ENCODE peak calls at places on chromosomes 1 and 21, in ten cellular contexts. Q, I, L, F, W, N, A, D, J and B are unnamed samples. For H3K4me1, the result is how much of the 10 kb centered on the place peaks cover.

GRCh38 chr1:67791261-67791660 is 42.0 kb downstream of the GNG12 start:
- DNase-seq in L (no peak), I (no peak), J (no peak), F (no peak), N (no peak), D (no peak), A (peak), W (no peak), Q (no peak), B (no peak)

GRCh38 chr1:236168716-236169429 is 26.5 kb downstream of the GPR137B start:
- DNase-seq in F (no peak), N (peak), W (peak), D (no peak), J (peak), A (peak), I (no peak), L (peak), Q (no peak), B (peak)

GRCh38 chr21:31075844-31076243 is 37.6 kb upstream of the KRTAP19-8 start:
- DNase-seq in F (no peak), D (no peak), Q (no peak), J (no peak), A (no peak), W (no peak), N (no peak), I (no peak), L (no peak), B (no peak)

GRCh38 chr1:238177960-238178359 is 287.2 kb upstream of the ZP4 start:
- DNase-seq in Q (no peak), A (no peak), J (no peak), W (no peak), D (no peak), L (no peak), I (peak), N (no peak), F (no peak), B (no peak)

GRCh38 chr1:208272311-208272710 is 28.1 kb upstream of the PLXNA2 start:
- DNase-seq in Q (no peak), J (no peak), D (no peak), F (no peak), L (no peak), W (no peak), N (no peak), A (no peak), I (peak), B (no peak)

GRCh38 chr1:220217383-220217988 is 54.8 kb downstream of the RAB3GAP2 start:
- DNase-seq in A (no peak), J (no peak), W (no peak), L (no peak), N (peak), Q (no peak), I (peak), F (no peak), D (no peak), B (no peak)

GRCh38 chr21:41863439-41863740 is 15.8 kb downstream of the PRDM15 start:
- DNase-seq in D (no peak), N (no peak), F (no peak), I (no peak), A (no peak), L (no peak), J (no peak), W (no peak), Q (no peak), B (no peak)

GRCh38 chr1:168135982-168136708 is 585 bp downstream of the GPR161 start:
- DNase-seq in F (peak), L (peak), N (peak), D (no peak), A (peak), J (peak), Q (no peak), W (peak), I (peak), B (peak)

GRCh38 chr1:116433283-116434257 is 60.5 kb downstream of the ATP1A1 start:
- DNase-seq in L (no peak), D (peak), N (no peak), W (peak), J (no peak), Q (no peak), I (no peak), A (peak), F (peak), B (peak)

GRCh38 chr1:48202030-48202752 is 20.3 kb upstream of the SLC5A9 start:
- DNase-seq in N (peak), A (peak), L (peak), Q (peak), W (peak), F (peak), J (peak), I (peak), D (peak), B (peak)

GRCh38 chr1:186272486-186272885 is 102.6 kb downstream of the TPR start:
- DNase-seq in J (no peak), F (no peak), N (no peak), D (no peak), Q (no peak), W (no peak), L (no peak), A (no peak), I (no peak), B (no peak)

GRCh38 chr1:182602945-182603645 is 1.1 kb downstream of the RGS16 start:
- DNase-seq in N (no peak), D (no peak), W (no peak), Q (no peak), A (no peak), J (no peak), L (peak), F (no peak), I (no peak), B (no peak)

GRCh38 chr1:227796359-227796915 is 19.0 kb upstream of the PRSS38 start:
- DNase-seq in D (no peak), N (no peak), W (no peak), L (no peak), J (no peak), F (peak), Q (no peak), I (no peak), A (no peak), B (no peak)

GRCh38 chr1:85473390-85473789 is 8.4 kb upstream of the DDAH1 start:
- DNase-seq in Q (no peak), N (peak), F (no peak), A (peak), J (no peak), W (no peak), D (no peak), I (no peak), L (no peak), B (no peak)

GRCh38 chr1:63920154-63921117 is 146.6 kb downstream of the ROR1 start:
- DNase-seq in Q (no peak), I (peak), L (no peak), J (no peak), A (peak), F (no peak), D (no peak), W (no peak), N (peak), B (no peak)

GRCh38 chr1:94723899-94724298 is 96.3 kb upstream of the SLC44A3 start:
- DNase-seq in L (no peak), A (peak), F (no peak), Q (no peak), N (no peak), D (no peak), W (no peak), I (no peak), J (no peak), B (no peak)

GRCh38 chr1:205590777-205591513 is 40.9 kb downstream of the ELK4 start:
- DNase-seq in Q (no peak), L (no peak), A (no peak), J (no peak), F (no peak), N (no peak), W (no peak), D (no peak), I (no peak), B (no peak)

GRCh38 chr21:15171546-15171945 is 106.7 kb upstream of the NRIP1 start:
- DNase-seq in F (no peak), Q (no peak), D (no peak), W (no peak), A (no peak), L (no peak), N (no peak), J (no peak), I (no peak), B (no peak)

GRCh38 chr1:153337980-153338853 is 10.4 kb downstream of the PGLYRP4 start:
- DNase-seq in D (no peak), I (no peak), A (no peak), F (no peak), Q (no peak), N (no peak), W (no peak), J (no peak), L (no peak), B (no peak)

GRCh38 chr1:44283524-44284173 is 70.4 kb downstream of the DMAP1 start:
- DNase-seq in I (no peak), J (no peak), W (no peak), F (no peak), N (peak), Q (no peak), L (no peak), A (no peak), D (no peak), B (no peak)

GRCh38 chr1:192167941-192168685 is 9.9 kb downstream of the RGS18 start:
- DNase-seq in W (no peak), Q (no peak), D (no peak), L (no peak), A (peak), I (no peak), N (no peak), F (no peak), J (no peak), B (no peak)

GRCh38 chr1:43438576-43439120 is 15.1 kb downstream of the HYI start:
- DNase-seq in D (no peak), L (peak), W (peak), N (no peak), Q (no peak), F (no peak), I (no peak), A (no peak), J (peak), B (no peak)

GRCh38 chr1:228177183-228177475 is 11.5 kb downstream of the IBA57 start:
- DNase-seq in I (no peak), N (no peak), W (no peak), A (no peak), F (no peak), J (no peak), L (no peak), D (no peak), Q (no peak), B (no peak)

GRCh38 chr1:227273557-227273956 is 44.7 kb downstream of the CDC42BPA start:
- DNase-seq in D (no peak), W (no peak), F (no peak), J (no peak), I (peak), Q (no peak), N (peak), A (peak), L (no peak), B (no peak)

GRCh38 chr21:38120984-38121855 is 135.6 kb upstream of the KCNJ15 start:
- DNase-seq in Q (no peak), N (no peak), L (no peak), F (peak), A (no peak), D (no peak), I (no peak), J (no peak), W (no peak), B (peak)

GRCh38 chr21:27001526-27001925 is 34.6 kb upstream of the ADAMTS5 start:
- DNase-seq in D (no peak), N (no peak), L (no peak), Q (no peak), A (no peak), F (no peak), J (no peak), W (no peak), I (no peak), B (no peak)

GRCh38 chr1:95409901-95410300 is 175.9 kb downstream of the RWDD3 start:
- DNase-seq in I (no peak), J (no peak), L (no peak), W (no peak), D (no peak), F (no peak), A (no peak), N (no peak), Q (no peak), B (no peak)

GRCh38 chr1:95122151-95122697 is 5.1 kb downstream of the TLCD4 start:
- DNase-seq in I (peak), N (no peak), F (no peak), L (no peak), Q (no peak), J (no peak), A (no peak), D (no peak), W (no peak), B (no peak)

GRCh38 chr21:45295576-45296365 is 8.1 kb upstream of the POFUT2 start:
- DNase-seq in Q (no peak), J (peak), D (no peak), N (no peak), L (peak), W (peak), I (no peak), F (no peak), A (peak), B (no peak)

GRCh38 chr1:47621977-47622376 is 184.1 kb downstream of the FOXD2 start:
- DNase-seq in J (no peak), Q (no peak), F (no peak), N (no peak), W (no peak), A (no peak), I (no peak), D (no peak), L (no peak), B (no peak)

GRCh38 chr1:46622341-46622740 is 5.7 kb upstream of the MOB3C start:
- DNase-seq in D (no peak), Q (no peak), J (no peak), W (peak), N (peak), I (peak), F (peak), L (peak), A (peak), B (no peak)

GRCh38 chr1:217734973-217735372 is 103.8 kb downstream of the SPATA17 start:
- DNase-seq in A (no peak), L (no peak), W (no peak), F (no peak), Q (no peak), D (no peak), N (no peak), J (no peak), I (no peak), B (no peak)

GRCh38 chr1:59292557-59292956 is 4.3 kb upstream of the FGGY start:
- DNase-seq in D (peak), A (peak), Q (peak), W (peak), F (no peak), N (peak), L (peak), J (peak), I (peak), B (no peak)

GRCh38 chr1:44485229-44485932 is 80.3 kb downstream of the RNF220 start:
- DNase-seq in J (peak), Q (no peak), D (no peak), A (peak), F (peak), N (peak), W (no peak), L (peak), I (peak), B (no peak)

GRCh38 chr1:21621761-21622436 is 47.3 kb downstream of the RAP1GAP start:
- DNase-seq in N (no peak), I (no peak), J (no peak), W (no peak), L (no peak), D (no peak), F (no peak), Q (no peak), A (no peak), B (no peak)

GRCh38 chr1:21622466-21623315 is 46.5 kb downstream of the RAP1GAP start:
- DNase-seq in L (no peak), A (no peak), N (no peak), W (no peak), D (no peak), F (peak), Q (peak), I (no peak), J (no peak), B (peak)

GRCh38 chr1:21624577-21625389 is 44.4 kb downstream of the RAP1GAP start:
- DNase-seq in I (no peak), Q (no peak), A (no peak), L (no peak), J (no peak), N (no peak), D (no peak), W (peak), F (no peak), B (peak)

GRCh38 chr1:21625390-21626190 is 43.6 kb downstream of the RAP1GAP start:
- DNase-seq in A (no peak), D (no peak), F (no peak), Q (no peak), W (no peak), L (no peak), I (no peak), J (no peak), N (no peak), B (no peak)

DNA sequence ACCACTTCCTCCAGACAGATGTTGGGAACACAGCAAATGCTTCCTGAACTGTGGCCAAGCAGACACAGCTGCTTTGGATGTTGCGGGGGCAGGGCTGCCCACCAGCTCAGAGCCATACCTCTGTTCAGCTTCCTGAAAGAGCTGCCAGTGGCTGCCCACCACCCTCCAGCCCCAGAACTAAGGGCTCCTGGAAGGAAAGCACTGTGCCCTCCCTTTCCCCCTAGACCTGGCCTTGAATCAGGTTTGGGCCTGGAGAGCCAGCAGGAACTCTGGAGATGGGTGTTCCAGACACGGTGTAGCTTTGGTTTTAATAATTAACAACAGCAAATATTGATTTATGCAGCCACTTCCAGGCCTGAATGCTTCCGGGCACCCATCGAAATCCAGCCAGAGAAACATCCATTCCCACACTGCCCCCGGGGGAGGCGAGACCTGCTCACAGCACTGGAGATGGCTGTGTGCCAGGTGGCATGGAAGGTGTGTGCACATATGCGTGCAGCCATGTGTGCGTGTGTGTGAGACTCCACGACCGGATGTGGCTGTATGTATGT is 45.7 kb downstream of the RAP1GAP start:
- DNase-seq in A (no peak), I (no peak), W (peak), N (peak), L (no peak), F (no peak), D (no peak), Q (no peak), J (no peak), B (peak)
- H3K4me1 ChIP-seq in A (under half), I (under half), W (under half), N (half or more), L (under half), F (under half), D (under half), Q (under half), J (under half), B (under half)

DNA sequence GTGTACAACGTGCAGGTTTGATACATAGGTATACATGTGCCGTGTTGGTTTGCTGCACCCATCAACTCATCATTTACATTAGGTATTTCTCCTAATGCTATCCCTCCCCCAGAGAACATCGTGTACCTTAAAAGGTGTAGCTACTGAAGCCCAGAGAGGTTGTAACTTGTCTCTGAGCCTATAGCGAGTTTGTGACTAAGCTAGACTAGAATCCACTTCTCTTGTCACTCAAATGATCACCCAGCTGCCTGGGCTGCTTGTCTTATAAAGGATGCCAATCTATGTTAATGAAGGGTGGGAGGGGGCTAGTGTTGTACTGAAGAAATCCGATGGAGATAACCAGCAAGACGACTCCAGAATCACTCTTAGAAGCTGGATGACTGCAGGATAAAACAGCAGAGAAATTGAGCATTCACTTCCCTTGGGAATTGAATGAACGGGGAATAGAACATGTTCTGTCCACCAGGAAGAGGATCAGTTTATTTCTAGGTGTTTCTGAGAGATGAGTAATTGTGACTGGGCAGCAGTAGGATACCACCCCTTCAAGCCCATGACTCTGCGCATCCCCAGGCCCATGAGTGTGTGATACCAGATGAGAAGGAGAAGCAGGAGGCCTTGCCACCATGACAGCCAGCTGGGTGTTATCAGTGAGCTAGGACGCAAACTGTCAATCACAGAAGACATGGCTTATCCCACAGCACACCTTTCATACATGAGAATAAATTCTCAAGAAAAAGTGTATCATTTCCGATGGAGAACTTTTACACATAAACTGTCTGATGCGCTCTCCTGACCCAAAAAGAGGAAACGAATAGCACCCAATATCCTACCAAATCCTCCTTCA is 390.4 kb downstream of the NTNG1 start:
- DNase-seq in D (no peak), W (no peak), J (no peak), N (no peak), I (peak), F (no peak), Q (no peak), A (no peak), L (no peak), B (no peak)
- H3K4me3 ChIP-seq in D (no peak), W (no peak), J (no peak), N (no peak), I (no peak), F (no peak), Q (no peak), A (no peak), L (no peak), B (no peak)

DNA sequence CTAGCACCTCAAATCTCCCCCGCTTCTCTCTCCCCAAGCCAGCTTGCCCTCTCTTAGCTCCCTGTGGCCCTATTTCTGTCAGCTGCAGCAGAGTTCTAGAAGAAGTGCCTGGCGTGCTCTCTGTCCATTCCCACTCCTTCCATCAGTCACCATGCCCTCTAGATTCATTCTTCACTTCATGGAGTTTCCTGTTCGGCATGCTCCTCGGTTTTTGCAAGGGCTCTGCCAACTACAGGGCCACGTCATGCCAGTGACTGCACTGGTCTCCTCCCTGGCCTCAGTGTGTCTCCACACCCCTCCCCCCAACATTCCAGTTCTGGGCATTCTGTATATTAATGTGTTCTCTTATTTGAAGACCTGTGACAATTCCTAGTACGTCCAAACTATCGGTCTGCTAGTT is 113.9 kb downstream of the SLC45A1 start:
- DNase-seq in I (no peak), W (no peak), D (no peak), N (no peak), F (no peak), A (no peak), L (no peak), Q (no peak), J (no peak), B (no peak)
- H3K4me1 ChIP-seq in I (under half), W (under half), D (half or more), N (under half), F (under half), A (under half), L (under half), Q (under half), J (under half), B (under half)

GRCh38 chr1:234722904-234723588 is 113.1 kb upstream of the IRF2BP2 start:
- DNase-seq in J (peak), N (peak), D (no peak), I (peak), A (peak), Q (peak), L (peak), W (peak), F (peak), B (peak)
- H3K4me3 ChIP-seq in J (no peak), N (peak), D (peak), I (no peak), A (peak), Q (peak), L (no peak), W (no peak), F (no peak), B (peak)